ENCODE peak calls at places on chromosomes 11 and 22, in five cellular contexts. One of them, this sample, is unnamed. For H3K27me3, the result is how much of the 10 kb centered on the place peaks cover.

GRCh38 chr11:65770951-65771567 is 9.7 kb downstream of the AP5B1 start:
- DNase-seq in mesenchymal stem cell: no peak
- DNase-seq in endothelial cell of umbilical vein: no peak
- DNase-seq in heart right ventricle: no peak
- DNase-seq in heart left ventricle: no peak
- DNase-seq in this sample: no peak

GRCh38 chr11:61369372-61370348 is 7.5 kb downstream of the TMEM138 start:
- DNase-seq in mesenchymal stem cell: peak
- DNase-seq in endothelial cell of umbilical vein: no peak
- DNase-seq in heart right ventricle: peak
- DNase-seq in heart left ventricle: peak
- DNase-seq in this sample: peak

GRCh38 chr11:114440121-114440860 is 1.0 kb downstream of the REXO2 start:
- DNase-seq in mesenchymal stem cell: peak
- DNase-seq in endothelial cell of umbilical vein: no peak
- DNase-seq in heart right ventricle: no peak
- DNase-seq in heart left ventricle: no peak
- DNase-seq in this sample: no peak

GRCh38 chr11:1870721-1871466 is 18.0 kb downstream of the LSP1 start:
- DNase-seq in mesenchymal stem cell: peak
- DNase-seq in endothelial cell of umbilical vein: no peak
- DNase-seq in heart right ventricle: peak
- DNase-seq in heart left ventricle: no peak
- DNase-seq in this sample: no peak

GRCh38 chr11:79708319-79708928 is 267.6 kb upstream of the TENM4 start:
- DNase-seq in mesenchymal stem cell: peak
- DNase-seq in endothelial cell of umbilical vein: no peak
- DNase-seq in heart right ventricle: no peak
- DNase-seq in heart left ventricle: no peak
- DNase-seq in this sample: peak

GRCh38 chr11:34647532-34647931 is 26.6 kb downstream of the EHF start:
- DNase-seq in mesenchymal stem cell: no peak
- DNase-seq in endothelial cell of umbilical vein: no peak
- DNase-seq in heart right ventricle: no peak
- DNase-seq in heart left ventricle: no peak
- DNase-seq in this sample: no peak

GRCh38 chr11:81673001-81673400 is 1060.7 kb downstream of the FAM181B start:
- DNase-seq in mesenchymal stem cell: peak
- DNase-seq in endothelial cell of umbilical vein: no peak
- DNase-seq in heart right ventricle: no peak
- DNase-seq in heart left ventricle: no peak
- DNase-seq in this sample: peak

GRCh38 chr22:44293034-44293433 is 19.7 kb downstream of the SHISAL1 start:
- DNase-seq in mesenchymal stem cell: no peak
- DNase-seq in endothelial cell of umbilical vein: no peak
- DNase-seq in heart right ventricle: no peak
- DNase-seq in heart left ventricle: no peak
- DNase-seq in this sample: no peak

GRCh38 chr22:38014083-38014482 is 29.7 kb upstream of the SOX10 start:
- DNase-seq in mesenchymal stem cell: no peak
- DNase-seq in endothelial cell of umbilical vein: no peak
- DNase-seq in heart right ventricle: no peak
- DNase-seq in heart left ventricle: no peak
- DNase-seq in this sample: no peak

GRCh38 chr22:38017272-38017920 is 33.0 kb upstream of the SOX10 start:
- DNase-seq in mesenchymal stem cell: no peak
- DNase-seq in endothelial cell of umbilical vein: peak
- DNase-seq in heart right ventricle: peak
- DNase-seq in heart left ventricle: peak
- DNase-seq in this sample: no peak

GRCh38 chr22:38017939-38018885 is 33.9 kb upstream of the SOX10 start:
- DNase-seq in mesenchymal stem cell: no peak
- DNase-seq in endothelial cell of umbilical vein: no peak
- DNase-seq in heart right ventricle: no peak
- DNase-seq in heart left ventricle: no peak
- DNase-seq in this sample: no peak

GRCh38 chr22:38018938-38019827 is 34.8 kb upstream of the SOX10 start:
- DNase-seq in mesenchymal stem cell: no peak
- DNase-seq in endothelial cell of umbilical vein: no peak
- DNase-seq in heart right ventricle: no peak
- DNase-seq in heart left ventricle: no peak
- DNase-seq in this sample: no peak

DNA sequence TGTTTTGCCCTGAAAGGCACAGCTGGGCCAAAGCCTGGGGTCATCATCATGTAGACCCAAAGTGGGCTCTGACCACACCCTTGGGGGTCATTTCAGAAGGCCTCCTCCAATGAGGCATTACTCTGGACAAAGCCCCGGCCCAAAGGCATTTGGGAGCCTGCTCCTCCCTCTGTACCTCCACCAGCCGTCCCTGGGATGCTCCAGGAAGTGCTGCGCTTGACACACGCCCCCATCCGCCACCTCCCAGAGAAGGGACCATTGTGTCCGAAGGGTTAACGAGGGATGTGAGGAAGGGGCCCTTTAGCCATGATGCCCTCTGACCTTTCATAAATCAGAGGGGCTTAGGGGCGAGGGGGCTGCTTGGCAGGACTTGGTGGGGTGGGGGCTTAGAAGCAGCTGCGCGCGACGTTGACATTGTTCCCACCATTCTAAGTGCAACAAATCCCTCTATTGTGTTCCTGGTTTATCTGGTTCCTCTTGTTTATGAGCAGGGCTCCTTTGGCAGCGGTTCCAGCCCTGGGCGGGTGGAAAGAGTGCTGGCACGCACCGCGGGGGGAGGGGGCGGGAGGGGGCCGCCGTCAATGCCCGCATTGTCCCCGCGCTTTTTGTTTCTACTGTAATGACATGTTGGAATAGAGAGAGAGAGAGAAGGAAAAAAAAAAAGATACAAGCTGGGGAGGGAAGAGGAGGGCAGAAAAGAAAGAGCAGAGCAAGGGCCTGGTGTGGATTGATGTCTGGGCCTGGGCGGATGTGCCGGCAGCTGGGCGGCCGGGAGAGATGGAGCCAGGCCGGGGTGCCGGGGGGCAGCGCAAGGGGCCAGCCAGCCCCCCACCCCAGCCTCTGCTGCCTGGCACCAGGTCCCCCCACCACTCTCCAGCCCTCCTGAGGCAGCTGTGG is 32.1 kb upstream of the SOX10 start:
- DNase-seq in mesenchymal stem cell: no peak
- DNase-seq in endothelial cell of umbilical vein: peak
- DNase-seq in heart right ventricle: peak
- DNase-seq in heart left ventricle: no peak
- DNase-seq in this sample: no peak
- H3K27ac ChIP-seq in mesenchymal stem cell: no peak
- H3K27ac ChIP-seq in endothelial cell of umbilical vein: no peak
- H3K27ac ChIP-seq in heart right ventricle: peak
- H3K27ac ChIP-seq in heart left ventricle: peak
- H3K27ac ChIP-seq in this sample: no peak

GRCh38 chr11:104852811-104853210 is 45.4 kb downstream of the CASP12 start:
- DNase-seq in mesenchymal stem cell: no peak
- DNase-seq in endothelial cell of umbilical vein: no peak
- DNase-seq in heart right ventricle: no peak
- DNase-seq in heart left ventricle: no peak
- DNase-seq in this sample: no peak

GRCh38 chr11:104858882-104859735 is 39.2 kb downstream of the CASP12 start:
- DNase-seq in mesenchymal stem cell: peak
- DNase-seq in endothelial cell of umbilical vein: no peak
- DNase-seq in heart right ventricle: no peak
- DNase-seq in heart left ventricle: no peak
- DNase-seq in this sample: no peak

GRCh38 chr11:104856607-104857006 is 41.7 kb downstream of the CASP12 start:
- DNase-seq in mesenchymal stem cell: no peak
- DNase-seq in endothelial cell of umbilical vein: no peak
- DNase-seq in heart right ventricle: no peak
- DNase-seq in heart left ventricle: no peak
- DNase-seq in this sample: no peak

DNA sequence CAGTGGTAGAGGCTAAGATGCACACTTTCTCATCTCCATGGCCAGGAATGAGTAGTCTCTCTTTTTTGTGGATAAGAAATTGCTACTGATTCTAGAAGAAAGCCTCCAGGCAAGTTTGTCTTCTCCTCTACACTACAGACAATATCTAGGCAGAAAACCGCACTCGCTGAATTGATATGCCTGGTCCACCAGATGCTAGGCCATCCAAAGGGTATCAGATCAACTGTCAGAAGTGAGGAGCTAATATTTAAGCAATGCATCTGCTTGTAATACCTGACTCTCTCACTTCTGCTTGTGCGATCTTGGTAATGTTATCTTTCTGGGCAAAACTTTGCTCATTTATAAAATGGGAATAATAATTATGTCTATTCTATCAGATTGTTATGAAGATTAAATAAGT is 45.0 kb downstream of the CASP12 start:
- DNase-seq in mesenchymal stem cell: no peak
- DNase-seq in endothelial cell of umbilical vein: no peak
- DNase-seq in heart right ventricle: no peak
- DNase-seq in heart left ventricle: no peak
- DNase-seq in this sample: no peak
- H3K4me3 ChIP-seq in mesenchymal stem cell: no peak
- H3K4me3 ChIP-seq in endothelial cell of umbilical vein: no peak
- H3K4me3 ChIP-seq in heart right ventricle: no peak
- H3K4me3 ChIP-seq in heart left ventricle: no peak
- H3K4me3 ChIP-seq in this sample: no peak

GRCh38 chr11:129817282-129818051 is 1.8 kb downstream of the TMEM45B start:
- DNase-seq in mesenchymal stem cell: no peak
- DNase-seq in endothelial cell of umbilical vein: no peak
- DNase-seq in heart right ventricle: no peak
- DNase-seq in heart left ventricle: no peak
- DNase-seq in this sample: no peak
- H3K27me3 ChIP-seq in mesenchymal stem cell: under half
- H3K27me3 ChIP-seq in endothelial cell of umbilical vein: under half
- H3K27me3 ChIP-seq in heart right ventricle: under half
- H3K27me3 ChIP-seq in heart left ventricle: under half
- H3K27me3 ChIP-seq in this sample: under half

DNA sequence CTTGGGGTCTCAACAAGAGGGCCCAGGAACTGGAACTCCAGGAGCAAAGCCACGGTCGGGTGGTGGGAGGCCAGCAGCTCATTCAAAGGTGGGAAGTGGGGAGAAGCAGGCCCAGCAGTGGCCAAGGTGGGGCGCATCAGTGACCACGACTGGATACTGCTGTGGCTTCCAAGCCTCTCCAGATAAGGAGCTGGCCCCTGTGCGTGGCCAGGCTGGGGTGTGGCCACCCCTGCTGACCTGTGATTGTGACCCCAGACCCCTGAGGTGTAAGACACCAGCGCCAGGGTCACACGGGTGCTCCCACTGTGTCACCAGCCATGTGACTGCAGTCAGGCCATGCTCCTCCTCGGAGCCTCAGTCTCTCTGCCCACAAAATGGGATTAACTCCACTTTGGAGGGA is 20.3 kb downstream of the A4GALT start:
- DNase-seq in mesenchymal stem cell: no peak
- DNase-seq in endothelial cell of umbilical vein: no peak
- DNase-seq in heart right ventricle: no peak
- DNase-seq in heart left ventricle: no peak
- DNase-seq in this sample: no peak
- H3K27ac ChIP-seq in mesenchymal stem cell: no peak
- H3K27ac ChIP-seq in endothelial cell of umbilical vein: no peak
- H3K27ac ChIP-seq in heart right ventricle: peak
- H3K27ac ChIP-seq in heart left ventricle: peak
- H3K27ac ChIP-seq in this sample: no peak

GRCh38 chr22:21867528-21868266 is at the start of gene MAPK1:
- DNase-seq in mesenchymal stem cell: peak
- DNase-seq in endothelial cell of umbilical vein: peak
- DNase-seq in heart right ventricle: peak
- DNase-seq in heart left ventricle: peak
- DNase-seq in this sample: peak

GRCh38 chr22:21866821-21867527 is 471 bp downstream of the MAPK1 start:
- DNase-seq in mesenchymal stem cell: no peak
- DNase-seq in endothelial cell of umbilical vein: no peak
- DNase-seq in heart right ventricle: no peak
- DNase-seq in heart left ventricle: no peak
- DNase-seq in this sample: no peak

GRCh38 chr22:21862386-21863242 is 4.8 kb downstream of the MAPK1 start:
- DNase-seq in mesenchymal stem cell: no peak
- DNase-seq in endothelial cell of umbilical vein: no peak
- DNase-seq in heart right ventricle: no peak
- DNase-seq in heart left ventricle: no peak
- DNase-seq in this sample: no peak

GRCh38 chr22:21861856-21862255 is 5.6 kb downstream of the MAPK1 start:
- DNase-seq in mesenchymal stem cell: peak
- DNase-seq in endothelial cell of umbilical vein: no peak
- DNase-seq in heart right ventricle: no peak
- DNase-seq in heart left ventricle: no peak
- DNase-seq in this sample: no peak

GRCh38 chr22:21865041-21865440 is 2.4 kb downstream of the MAPK1 start:
- DNase-seq in mesenchymal stem cell: peak
- DNase-seq in endothelial cell of umbilical vein: peak
- DNase-seq in heart right ventricle: no peak
- DNase-seq in heart left ventricle: peak
- DNase-seq in this sample: peak
- H3K4me3 ChIP-seq in mesenchymal stem cell: peak
- H3K4me3 ChIP-seq in endothelial cell of umbilical vein: peak
- H3K4me3 ChIP-seq in heart right ventricle: peak
- H3K4me3 ChIP-seq in heart left ventricle: no peak
- H3K4me3 ChIP-seq in this sample: no peak

DNA sequence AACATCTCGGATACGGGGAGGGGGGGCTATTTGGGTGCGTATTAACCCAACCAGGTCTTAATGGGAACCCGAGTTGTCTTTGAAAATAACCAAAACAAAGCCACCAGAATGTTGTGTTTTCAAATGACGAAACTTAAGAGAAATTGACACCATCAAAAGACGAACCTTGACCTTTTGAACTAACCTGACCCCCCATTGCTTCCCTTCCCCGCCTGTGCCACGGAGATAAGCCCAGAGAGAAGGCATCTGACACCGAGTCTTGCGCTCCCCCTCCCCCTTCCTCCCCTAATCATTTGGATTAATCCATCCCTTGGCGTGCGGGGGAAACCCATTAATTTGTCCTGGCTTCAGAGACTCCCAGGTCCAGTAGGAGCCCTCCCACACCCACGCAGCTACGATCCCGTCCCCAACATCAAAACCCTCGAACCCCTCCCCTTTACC is 4.5 kb upstream of the GCAT start:
- DNase-seq in mesenchymal stem cell: no peak
- DNase-seq in endothelial cell of umbilical vein: peak
- DNase-seq in heart right ventricle: no peak
- DNase-seq in heart left ventricle: no peak
- DNase-seq in this sample: no peak
- H3K27me3 ChIP-seq in mesenchymal stem cell: under half
- H3K27me3 ChIP-seq in endothelial cell of umbilical vein: under half
- H3K27me3 ChIP-seq in heart right ventricle: under half
- H3K27me3 ChIP-seq in heart left ventricle: under half
- H3K27me3 ChIP-seq in this sample: under half

This sample was measured in AG04450.